ENCODE peak calls at places on chromosome 10, in seven cellular contexts. N is esophagus squamous epithelium, K is right cardiac atrium, T is endodermal cell, O is pancreas, I is small intestine, U is body of pancreas. G is an unnamed sample. For H3K27me3, H3K4me1 and H3K9me3, the result is how much of the 10 kb centered on the place peaks cover.

GRCh38 chr10:74977913-74978847 is 133.3 kb upstream of the SAMD8 start:
- DNase-seq in I (no peak), U (no peak), O (no peak), T (no peak), K (no peak), N (no peak), G (no peak)

GRCh38 chr10:58264780-58265179 is 2.9 kb downstream of the IPMK start:
- DNase-seq in N (no peak), U (no peak), T (no peak), K (no peak), O (no peak), I (no peak), G (no peak)

GRCh38 chr10:62794306-62794705 is 10.2 kb upstream of the ADO start:
- DNase-seq in T (no peak), K (peak), U (no peak), I (no peak), N (no peak), O (no peak), G (no peak)

GRCh38 chr10:69696073-69696731 is 66.2 kb downstream of the FAM241B start:
- DNase-seq in U (no peak), I (peak), N (no peak), T (peak), K (peak), O (no peak), G (peak)

GRCh38 chr10:97648557-97649404 is 8.3 kb downstream of the PI4K2A start:
- DNase-seq in O (no peak), I (peak), K (no peak), N (no peak), U (no peak), T (peak), G (no peak)

GRCh38 chr10:100894589-100895294 is 18.0 kb upstream of the SLF2 start:
- DNase-seq in N (no peak), I (no peak), U (no peak), K (no peak), O (no peak), T (no peak), G (no peak)

GRCh38 chr10:37434091-37434490 is 308.7 kb downstream of the ANKRD30A start:
- DNase-seq in T (no peak), I (no peak), O (no peak), N (no peak), U (no peak), K (no peak), G (no peak)

GRCh38 chr10:79203833-79204232 is 135.1 kb downstream of the ZMIZ1 start:
- DNase-seq in N (no peak), O (peak), U (no peak), I (no peak), T (no peak), K (peak), G (no peak)

GRCh38 chr10:107971411-107971810 is 806.9 kb upstream of the SORCS1 start:
- DNase-seq in U (no peak), K (no peak), O (no peak), N (no peak), T (no peak), I (no peak), G (no peak)

GRCh38 chr10:113933894-113934532 is 79.6 kb downstream of the NHLRC2 start:
- DNase-seq in T (no peak), O (no peak), U (no peak), K (no peak), I (peak), N (no peak), G (no peak)

GRCh38 chr10:99235469-99235871 is at the start of gene HPSE2:
- DNase-seq in O (no peak), T (peak), I (no peak), U (no peak), K (no peak), N (no peak), G (no peak)

GRCh38 chr10:637771-638195 is 51.7 kb downstream of the DIP2C start:
- DNase-seq in N (no peak), K (no peak), T (no peak), U (no peak), O (no peak), I (no peak), G (no peak)

GRCh38 chr10:79413196-79413595 is 32.2 kb downstream of the ZCCHC24 start:
- DNase-seq in K (peak), U (no peak), T (no peak), N (no peak), O (peak), I (no peak), G (peak)

GRCh38 chr10:48536916-48537890 is 67.7 kb downstream of the ARHGAP22 start:
- DNase-seq in N (no peak), T (peak), K (no peak), U (no peak), O (no peak), I (no peak), G (no peak)

GRCh38 chr10:23718946-23719345 is 280.1 kb downstream of the OTUD1 start:
- DNase-seq in N (no peak), K (no peak), T (no peak), O (no peak), I (no peak), U (no peak), G (no peak)

GRCh38 chr10:64033710-64034109 is 512.5 kb downstream of the REEP3 start:
- DNase-seq in T (no peak), I (no peak), O (no peak), U (no peak), N (no peak), K (no peak), G (no peak)

GRCh38 chr10:3468919-3469638 is 296.5 kb upstream of the PITRM1 start:
- DNase-seq in K (peak), T (no peak), U (no peak), O (no peak), I (no peak), N (no peak), G (peak)

GRCh38 chr10:30114871-30115270 is 55.5 kb upstream of the JCAD start:
- DNase-seq in O (no peak), T (no peak), K (peak), U (no peak), N (no peak), I (no peak), G (no peak)

GRCh38 chr10:43203491-43204393 is 63.1 kb downstream of the RASGEF1A start:
- DNase-seq in T (peak), N (no peak), U (peak), I (peak), O (peak), K (peak), G (no peak)

GRCh38 chr10:7956508-7956907 is 98.0 kb upstream of the GATA3 start:
- DNase-seq in N (no peak), T (no peak), O (no peak), U (no peak), K (no peak), I (no peak), G (no peak)

GRCh38 chr10:93063217-93063976 is 2.8 kb downstream of the CYP26C1 start:
- DNase-seq in U (no peak), K (no peak), N (no peak), T (no peak), O (no peak), I (no peak), G (no peak)

GRCh38 chr10:33155720-33156638 is 178.5 kb downstream of the NRP1 start:
- DNase-seq in N (no peak), I (peak), K (no peak), T (peak), O (no peak), U (peak), G (no peak)

GRCh38 chr10:73456187-73456890 is 23.0 kb upstream of the MSS51 start:
- DNase-seq in T (no peak), I (no peak), U (no peak), O (no peak), K (no peak), N (no peak), G (no peak)

GRCh38 chr10:86368987-86369386 is 2.4 kb upstream of the GRID1 start:
- DNase-seq in O (no peak), T (peak), N (no peak), I (no peak), U (no peak), K (no peak), G (no peak)

GRCh38 chr10:102809753-102810152 is 27.5 kb downstream of the CYP17A1 start:
- DNase-seq in I (no peak), U (no peak), T (no peak), N (no peak), K (no peak), O (no peak), G (no peak)
- H3K27me3 ChIP-seq in I (under half), U (under half), T (under half), N (under half), K (under half), O (under half), G (under half)

GRCh38 chr10:71714055-71714454 is 5.5 kb downstream of the C10orf105 start:
- DNase-seq in U (no peak), K (peak), O (no peak), N (no peak), T (no peak), I (no peak), G (no peak)
- H3K4me1 ChIP-seq in U (under half), K (under half), O (under half), N (under half), T (under half), I (under half), G (half or more)

GRCh38 chr10:131496351-131497052 is 185.0 kb upstream of the TCERG1L start:
- DNase-seq in N (no peak), T (no peak), U (no peak), I (no peak), K (no peak), O (no peak), G (no peak)

GRCh38 chr10:131495892-131496291 is 184.4 kb upstream of the TCERG1L start:
- DNase-seq in T (no peak), K (no peak), O (peak), N (no peak), U (no peak), I (no peak), G (no peak)

GRCh38 chr10:131494451-131494850 is 182.9 kb upstream of the TCERG1L start:
- DNase-seq in I (no peak), T (no peak), U (no peak), O (peak), K (no peak), N (no peak), G (no peak)

GRCh38 chr10:131492211-131492610 is 180.7 kb upstream of the TCERG1L start:
- DNase-seq in K (no peak), U (no peak), I (no peak), T (no peak), N (no peak), O (no peak), G (no peak)

GRCh38 chr10:131495224-131495623 is 183.7 kb upstream of the TCERG1L start:
- DNase-seq in I (no peak), N (no peak), K (no peak), T (no peak), U (no peak), O (no peak), G (no peak)
- H3K9me3 ChIP-seq in I (under half), N (under half), K (under half), T (under half), U (under half), O (under half), G (under half)

GRCh38 chr10:106618611-106619010 is 545.9 kb downstream of the SORCS1 start:
- DNase-seq in I (no peak), N (no peak), U (no peak), K (no peak), O (no peak), T (no peak), G (no peak)
- H3K27me3 ChIP-seq in I (under half), N (under half), U (under half), K (under half), O (under half), T (under half), G (under half)

DNA sequence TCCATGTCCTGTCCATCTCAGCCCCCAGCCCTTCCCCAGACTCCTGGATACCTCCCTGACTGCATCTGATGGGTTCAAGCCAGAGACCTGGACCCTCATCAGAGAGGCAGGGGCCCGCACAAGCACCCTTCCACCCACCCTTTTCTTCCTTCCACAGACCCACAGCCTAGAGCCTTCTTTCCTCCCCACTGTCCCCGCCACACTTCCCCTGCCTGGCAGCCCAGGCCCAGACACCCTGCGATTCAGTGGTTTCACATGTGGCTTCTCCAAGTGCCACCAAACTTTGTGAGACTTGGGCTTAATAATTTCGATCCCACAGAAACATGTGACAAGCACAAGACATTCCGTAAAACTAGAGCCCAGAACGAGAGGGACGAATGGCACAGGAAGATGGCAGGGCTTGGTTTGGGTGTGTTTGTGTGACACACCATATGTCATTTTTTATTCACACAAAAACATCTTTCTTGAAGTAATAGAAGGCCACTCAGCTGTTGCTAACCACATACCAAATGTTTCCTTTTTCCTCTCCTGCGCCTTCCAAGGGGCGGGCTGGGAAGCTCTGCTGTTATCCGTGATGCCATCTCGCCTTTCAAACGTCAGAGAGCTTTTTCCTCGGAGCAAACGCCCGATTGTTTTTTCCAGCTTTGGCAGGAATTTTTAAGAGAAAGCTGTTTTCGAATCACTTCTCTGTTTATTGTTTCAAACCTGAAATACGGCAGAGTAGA is 162.8 kb downstream of the GRK5 start:
- DNase-seq in I (no peak), O (no peak), U (no peak), N (no peak), T (no peak), K (peak), G (peak)
- H3K4me1 ChIP-seq in I (under half), O (under half), U (under half), N (under half), T (under half), K (under half), G (half or more)

DNA sequence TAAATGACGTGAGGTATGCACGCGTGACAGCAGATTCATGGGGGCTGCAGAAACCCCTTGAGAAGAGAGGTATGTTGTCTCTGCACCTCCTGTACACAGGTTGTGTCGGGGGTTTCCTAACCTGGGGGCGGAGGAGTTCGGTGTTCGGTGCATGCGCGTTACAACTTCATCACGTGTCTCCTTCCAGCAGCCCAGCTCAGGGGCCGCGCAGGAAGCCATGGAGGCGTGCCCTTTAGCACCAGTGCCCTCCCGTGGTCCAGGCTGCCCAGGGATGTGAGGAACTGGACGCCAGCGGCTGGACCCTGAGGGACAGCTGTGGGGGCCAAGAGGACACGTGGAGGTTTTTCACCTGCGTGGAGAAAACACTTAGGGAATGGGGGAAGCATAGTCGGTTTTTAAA is 186.4 kb downstream of the EBF3 start:
- DNase-seq in T (peak), N (no peak), U (no peak), K (no peak), O (no peak), I (no peak), G (no peak)
- H3K9me3 ChIP-seq in T (under half), N (under half), U (under half), K (under half), O (under half), I (under half), G (under half)